ENCODE peak calls at places on chromosomes 2 and 18, in eight cellular contexts. I is effector memory CD4-positive, alpha-beta T cell; V is stomach; C is PC-3; T is astrocyte; N is RWPE2; K is GM06990; M is GM12878. O is an unnamed sample.

GRCh38 chr2:108184421-108184820 is 55.3 kb upstream of the SULT1C3 start:
- DNase-seq in I (no peak), V (no peak), C (peak), T (no peak), N (no peak), K (no peak), M (no peak), O (peak)

GRCh38 chr2:197054437-197054836 is 127.9 kb upstream of the PGAP1 start:
- DNase-seq in I (no peak), V (no peak), C (peak), T (peak), N (no peak), K (no peak), M (no peak), O (no peak)

GRCh38 chr2:202780514-202781021 is 91.0 kb downstream of the ICA1L start:
- DNase-seq in I (no peak), V (no peak), C (peak), T (peak), N (no peak), K (peak), M (peak), O (no peak)

GRCh38 chr18:23247363-23247762 is 112.1 kb downstream of the CABLES1 start:
- DNase-seq in I (no peak), V (no peak), C (no peak), T (no peak), N (no peak), K (no peak), M (no peak), O (no peak)

GRCh38 chr2:49271060-49271665 is 116.8 kb upstream of the FSHR start:
- DNase-seq in I (no peak), V (no peak), C (no peak), T (no peak), N (no peak), K (no peak), M (no peak), O (no peak)

GRCh38 chr18:48402953-48403352 is 6.2 kb downstream of the ZBTB7C start:
- DNase-seq in I (no peak), V (no peak), C (no peak), T (peak), N (no peak), K (no peak), M (no peak), O (no peak)

GRCh38 chr2:67037655-67038054 is 359.5 kb upstream of the ETAA1 start:
- DNase-seq in I (no peak), V (peak), C (no peak), T (no peak), N (no peak), K (no peak), M (no peak), O (no peak)

GRCh38 chr2:159118115-159118858 is 149.8 kb downstream of the TANC1 start:
- DNase-seq in I (peak), V (peak), C (peak), T (peak), N (peak), K (no peak), M (peak), O (peak)

GRCh38 chr2:150125188-150125587 is 362.3 kb downstream of the RND3 start:
- DNase-seq in I (no peak), V (no peak), C (no peak), T (peak), N (no peak), K (no peak), M (no peak), O (no peak)

GRCh38 chr18:37537868-37538525 is 27.6 kb downstream of the CELF4 start:
- DNase-seq in I (no peak), V (peak), C (peak), T (peak), N (no peak), K (peak), M (no peak), O (no peak)

GRCh38 chr2:37230581-37230980 is 815 bp downstream of the CEBPZ start:
- DNase-seq in I (no peak), V (no peak), C (peak), T (peak), N (no peak), K (no peak), M (no peak), O (no peak)

GRCh38 chr2:196459539-196459938 is 180.0 kb upstream of the CCDC150 start:
- DNase-seq in I (no peak), V (no peak), C (peak), T (peak), N (no peak), K (no peak), M (no peak), O (peak)

GRCh38 chr18:58095251-58095650 is 51.2 kb downstream of the NEDD4L start:
- DNase-seq in I (no peak), V (no peak), C (no peak), T (no peak), N (no peak), K (no peak), M (no peak), O (no peak)

GRCh38 chr2:74427551-74427950 is 6.0 kb downstream of the WDR54 start:
- DNase-seq in I (no peak), V (no peak), C (no peak), T (no peak), N (no peak), K (no peak), M (no peak), O (no peak)

GRCh38 chr2:137826373-137827372 is 137.6 kb upstream of the HNMT start:
- DNase-seq in I (no peak), V (no peak), C (no peak), T (no peak), N (no peak), K (peak), M (peak), O (no peak)

GRCh38 chr2:6694555-6694954 is 171.2 kb downstream of the CMPK2 start:
- DNase-seq in I (no peak), V (no peak), C (no peak), T (peak), N (no peak), K (no peak), M (no peak), O (no peak)

GRCh38 chr2:137912358-137912757 is 51.9 kb upstream of the HNMT start:
- DNase-seq in I (no peak), V (no peak), C (no peak), T (no peak), N (no peak), K (no peak), M (peak), O (no peak)

DNA sequence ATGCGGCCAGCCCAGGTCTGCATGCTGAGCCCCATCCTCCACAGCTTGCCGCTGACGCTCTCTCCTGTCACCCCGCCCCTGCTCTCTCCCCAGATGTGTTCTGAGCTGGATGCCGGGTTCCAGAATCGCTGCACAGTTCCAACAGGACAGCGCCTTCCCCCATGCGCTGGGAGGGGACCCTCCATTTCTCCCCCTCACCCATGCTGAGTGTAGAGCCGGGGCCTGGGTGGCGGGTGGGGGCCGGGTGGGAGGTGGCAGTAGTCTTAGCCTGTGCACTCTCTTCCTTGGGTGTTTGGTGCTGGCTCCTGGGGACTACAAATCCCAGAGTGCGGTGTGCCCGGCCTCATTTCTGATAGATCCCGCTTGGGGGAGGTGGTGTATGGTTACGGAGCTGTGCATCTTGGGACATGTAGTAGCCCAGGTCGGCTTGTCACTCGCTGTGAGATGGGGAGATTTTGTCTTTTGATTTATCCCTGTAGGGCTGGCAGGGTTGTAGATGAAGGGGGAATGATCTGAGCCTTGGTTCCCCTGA is 6.8 kb downstream of the DNAJB2 start:
- DNase-seq in I (no peak), V (no peak), C (no peak), T (peak), N (peak), K (no peak), M (no peak), O (no peak)
- H3K4me3 ChIP-seq in I (no peak), V (no peak), C (no peak), T (no peak), N (no peak), K (no peak), M (no peak), O (no peak)

GRCh38 chr18:32389191-32389590 is 81.5 kb downstream of the GAREM1 start:
- DNase-seq in I (no peak), V (no peak), C (no peak), T (no peak), N (no peak), K (no peak), M (no peak), O (no peak)

GRCh38 chr18:32393407-32393806 is 77.3 kb downstream of the GAREM1 start:
- DNase-seq in I (no peak), V (no peak), C (no peak), T (no peak), N (no peak), K (no peak), M (no peak), O (no peak)

GRCh38 chr18:32389868-32390267 is 80.8 kb downstream of the GAREM1 start:
- DNase-seq in I (no peak), V (peak), C (no peak), T (no peak), N (no peak), K (no peak), M (no peak), O (no peak)

GRCh38 chr18:32386466-32386865 is 84.2 kb downstream of the GAREM1 start:
- DNase-seq in I (no peak), V (no peak), C (no peak), T (no peak), N (no peak), K (no peak), M (no peak), O (no peak)

DNA sequence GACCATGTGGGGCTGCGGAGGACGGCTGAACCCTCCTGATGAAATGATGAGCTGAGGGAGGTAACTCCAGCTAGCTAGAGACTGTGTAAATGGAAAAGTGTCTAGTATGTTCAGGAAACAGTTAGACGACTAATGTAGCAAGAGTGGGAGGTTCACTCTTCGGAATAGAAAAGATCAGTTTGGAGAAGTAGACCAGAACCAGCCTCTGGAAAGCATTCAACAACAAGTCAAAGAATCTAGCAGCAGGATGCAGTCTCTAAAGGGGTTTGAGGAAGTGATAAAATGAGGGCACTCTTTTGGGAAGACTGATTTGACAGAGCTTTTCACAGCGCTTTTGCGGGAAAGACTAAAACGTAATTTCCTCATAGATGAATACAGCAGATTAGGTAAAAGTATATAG is 79.6 kb downstream of the GAREM1 start:
- DNase-seq in I (no peak), V (no peak), C (no peak), T (no peak), N (no peak), K (no peak), M (no peak), O (no peak)
- H3K4me3 ChIP-seq in I (no peak), V (no peak), C (no peak), T (no peak), N (no peak), K (no peak), M (no peak), O (no peak)

DNA sequence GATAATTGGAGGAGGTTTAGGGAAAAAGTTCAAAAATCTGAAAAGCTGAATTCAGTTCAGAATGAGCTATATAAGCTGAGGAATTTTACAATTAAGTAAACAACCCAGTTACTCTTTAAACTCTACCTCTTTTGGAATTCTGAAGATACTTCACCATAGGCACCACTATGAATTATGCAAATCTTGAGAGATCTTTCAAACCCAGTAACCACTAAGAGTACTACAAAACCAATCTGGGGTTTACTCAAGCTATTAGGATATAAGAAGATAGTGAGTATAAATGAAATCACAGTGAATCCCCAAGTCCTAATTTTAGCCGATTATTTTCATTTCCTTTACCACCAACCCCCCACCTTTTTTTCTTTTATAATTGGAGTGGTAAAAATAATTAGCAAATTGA is 6.0 kb upstream of the CTLA4 start:
- DNase-seq in I (no peak), V (no peak), C (no peak), T (no peak), N (no peak), K (no peak), M (no peak), O (no peak)
- H3K4me3 ChIP-seq in I (no peak), V (no peak), C (no peak), T (no peak), N (no peak), K (no peak), M (no peak), O (no peak)

GRCh38 chr2:105775809-105776559 is 31.3 kb downstream of the NCK2 start:
- DNase-seq in I (no peak), V (no peak), C (no peak), T (no peak), N (no peak), K (no peak), M (no peak), O (peak)
- H3K4me3 ChIP-seq in I (peak), V (no peak), C (no peak), T (no peak), N (no peak), K (no peak), M (peak), O (peak)